ENCODE peak calls at places on chromosomes 3 and 15, in six cellular contexts. X is epithelial cell of esophagus, B is A549, U is HuH-7.5, F is HS-27A, Z is T-cell. H is an unnamed sample.

GRCh38 chr3:65713016-65713415 is 325.7 kb downstream of the MAGI1 start:
- DNase-seq in F (no peak), X (no peak), Z (no peak), B (no peak), U (no peak), H (no peak)

GRCh38 chr15:33152502-33153109 is 41.9 kb downstream of the FMN1 start:
- DNase-seq in U (no peak), X (peak), B (no peak), Z (no peak), F (no peak), H (no peak)

GRCh38 chr15:29765898-29766537 is 56.2 kb downstream of the TJP1 start:
- DNase-seq in U (no peak), X (no peak), Z (no peak), F (no peak), B (no peak), H (no peak)

GRCh38 chr15:70068783-70069565 is 28.7 kb downstream of the TLE3 start:
- DNase-seq in B (no peak), U (no peak), F (no peak), Z (no peak), X (no peak), H (no peak)

GRCh38 chr3:142972092-142972753 is 8.7 kb upstream of the PAQR9 start:
- DNase-seq in F (no peak), U (no peak), Z (no peak), X (no peak), B (no peak), H (no peak)

GRCh38 chr3:73556520-73557371 is 68.0 kb downstream of the PDZRN3 start:
- DNase-seq in U (no peak), B (no peak), X (no peak), Z (no peak), F (no peak), H (no peak)

GRCh38 chr3:106401666-106402319 is 533.0 kb upstream of the CBLB start:
- DNase-seq in U (no peak), B (no peak), X (peak), F (no peak), Z (no peak), H (no peak)

GRCh38 chr3:66406841-66407240 is 94.0 kb downstream of the LRIG1 start:
- DNase-seq in Z (no peak), F (no peak), U (no peak), B (no peak), X (no peak), H (no peak)

GRCh38 chr3:30659270-30660127 is 53.1 kb downstream of the TGFBR2 start:
- DNase-seq in U (peak), B (peak), X (peak), Z (no peak), F (peak), H (peak)

GRCh38 chr3:47414161-47414564 is 33.3 kb downstream of the PTPN23 start:
- DNase-seq in Z (no peak), X (no peak), B (no peak), F (no peak), U (no peak), H (no peak)

GRCh38 chr3:16723994-16724393 is 118.8 kb upstream of the DAZL start:
- DNase-seq in F (no peak), U (no peak), Z (no peak), B (peak), X (peak), H (no peak)

GRCh38 chr3:31831526-31832034 is 149.5 kb downstream of the OSBPL10 start:
- DNase-seq in B (no peak), Z (no peak), F (no peak), X (no peak), U (no peak), H (no peak)

GRCh38 chr3:27570421-27571106 is 86.4 kb upstream of the SLC4A7 start:
- DNase-seq in X (no peak), U (no peak), Z (no peak), B (no peak), F (no peak), H (no peak)

GRCh38 chr15:73724211-73724610 is 28.9 kb downstream of the INSYN1 start:
- DNase-seq in F (no peak), Z (no peak), B (no peak), X (no peak), U (no peak), H (no peak)

GRCh38 chr3:147945968-147946519 is 536.9 kb downstream of the ZIC1 start:
- DNase-seq in U (peak), X (peak), B (peak), Z (no peak), F (peak), H (peak)

GRCh38 chr3:2071531-2071930 is 27.1 kb upstream of the CNTN4 start:
- DNase-seq in X (no peak), Z (no peak), B (no peak), F (no peak), U (no peak), H (no peak)

GRCh38 chr3:63450634-63451363 is 172.7 kb downstream of the SYNPR start:
- DNase-seq in B (no peak), X (peak), F (no peak), U (no peak), Z (no peak), H (peak)

GRCh38 chr3:115071611-115072010 is 75.5 kb downstream of the ZBTB20 start:
- DNase-seq in B (no peak), U (no peak), Z (no peak), X (no peak), F (no peak), H (no peak)

H was measured in T1000.